ENCODE peak calls at places on chromosomes 4 and X, in seven cellular contexts. H, L, P, I, U, E and V are unnamed samples.

GRCh38 chr4:73831569-73831968 is 4.9 kb upstream of the CXCL6 start:
- DNase-seq in U (no peak), H (no peak), I (no peak), P (no peak), L (no peak), E (no peak), V (peak)

GRCh38 chr4:4677825-4678522 is 136.1 kb upstream of the STX18 start:
- DNase-seq in P (no peak), L (peak), E (no peak), H (no peak), U (no peak), I (no peak), V (no peak)

GRCh38 chr4:121785479-121785878 is 15.6 kb upstream of the EXOSC9 start:
- DNase-seq in H (no peak), I (no peak), P (no peak), L (no peak), U (no peak), E (no peak), V (no peak)

GRCh38 chr4:6332042-6332668 is 62.5 kb downstream of the WFS1 start:
- DNase-seq in L (peak), E (no peak), P (no peak), U (peak), H (peak), I (no peak), V (no peak)

GRCh38 chrX:334331-334891 is 15.8 kb upstream of the GTPBP6 start:
- DNase-seq in I (no peak), P (no peak), E (peak), H (no peak), L (no peak), U (no peak), V (no peak)

GRCh38 chrX:119999087-119999634 is 55.6 kb upstream of the NKAP start:
- DNase-seq in H (no peak), E (no peak), I (no peak), U (no peak), P (no peak), L (no peak), V (no peak)

GRCh38 chrX:56231706-56232105 is 450 bp upstream of the KLF8 start:
- DNase-seq in I (no peak), U (no peak), E (no peak), H (no peak), P (no peak), L (no peak), V (no peak)

GRCh38 chr4:108114503-108114902 is 54.2 kb downstream of the LEF1 start:
- DNase-seq in P (no peak), I (no peak), E (no peak), L (no peak), U (no peak), H (no peak), V (no peak)

GRCh38 chr4:96016615-96017299 is 176.9 kb downstream of the PDHA2 start:
- DNase-seq in H (no peak), U (no peak), I (no peak), P (no peak), L (no peak), E (peak), V (peak)

GRCh38 chr4:182862166-182862875 is 54.9 kb downstream of the DCTD start:
- DNase-seq in L (no peak), U (no peak), I (peak), P (no peak), E (no peak), H (no peak), V (no peak)

GRCh38 chrX:123489011-123489410 is 243.8 kb downstream of the THOC2 start:
- DNase-seq in U (no peak), H (no peak), P (no peak), I (no peak), E (no peak), L (no peak), V (no peak)

GRCh38 chr4:168630445-168631187 is 133.8 kb downstream of the PALLD start:
- DNase-seq in P (no peak), I (no peak), E (no peak), U (no peak), L (peak), H (no peak), V (no peak)

GRCh38 chrX:40581333-40581910 is 652 bp downstream of the ATP6AP2 start:
- DNase-seq in H (peak), E (no peak), U (no peak), L (peak), P (no peak), I (no peak), V (no peak)

GRCh38 chr4:102308032-102308799 is 37.1 kb downstream of the SLC39A8 start:
- DNase-seq in L (no peak), E (no peak), P (no peak), U (no peak), I (no peak), H (no peak), V (no peak)

GRCh38 chrX:866441-866990 is 235.9 kb downstream of the SHOX start:
- DNase-seq in P (no peak), L (no peak), E (no peak), I (no peak), H (no peak), U (no peak), V (no peak)

GRCh38 chr4:151371045-151371605 is 37.9 kb upstream of the FHIP1A start:
- DNase-seq in L (no peak), H (no peak), P (no peak), E (no peak), I (no peak), U (no peak), V (no peak)

GRCh38 chrX:116436358-116436816 is at the start of gene SLC6A14:
- DNase-seq in U (no peak), P (no peak), E (no peak), I (peak), H (no peak), L (no peak), V (no peak)

GRCh38 chr4:174749091-174749490 is 80.0 kb downstream of the GLRA3 start:
- DNase-seq in H (no peak), E (no peak), L (no peak), P (no peak), U (no peak), I (no peak), V (peak)

GRCh38 chr4:187270154-187270553 is 546.5 kb upstream of the FAT1 start:
- DNase-seq in L (no peak), H (no peak), E (no peak), U (no peak), I (no peak), P (no peak), V (no peak)

GRCh38 chr4:26861434-26862186 is 969 bp downstream of the STIM2 start:
- DNase-seq in E (peak), P (peak), L (peak), H (peak), I (peak), U (peak), V (no peak)

GRCh38 chrX:63932006-63932405 is 147.0 kb upstream of the ARHGEF9 start:
- DNase-seq in L (no peak), U (no peak), P (no peak), I (no peak), H (no peak), E (no peak), V (no peak)

GRCh38 chrX:148389629-148390028 is 110.8 kb upstream of the AFF2 start:
- DNase-seq in L (no peak), I (no peak), P (no peak), E (no peak), U (no peak), H (no peak), V (no peak)

GRCh38 chr4:3637326-3638016 is 105.2 kb upstream of the LRPAP1 start:
- DNase-seq in H (no peak), E (no peak), L (no peak), P (no peak), I (no peak), U (no peak), V (no peak)

GRCh38 chr4:105708376-105709080 is at the start of the genes GSTCD and INTS12:
- DNase-seq in H (peak), I (peak), P (peak), U (peak), E (peak), L (peak), V (peak)

GRCh38 chrX:19649227-19650009 is 134.1 kb upstream of the MAP3K15 start:
- DNase-seq in H (no peak), U (no peak), L (no peak), E (no peak), P (no peak), I (no peak), V (no peak)

GRCh38 chrX:15918003-15918402 is 63.4 kb upstream of the AP1S2 start:
- DNase-seq in H (no peak), L (no peak), P (no peak), E (no peak), I (no peak), U (no peak), V (no peak)

GRCh38 chr4:87093443-87094123 is 126.8 kb downstream of the KLHL8 start:
- DNase-seq in L (peak), P (peak), U (no peak), H (peak), E (no peak), I (peak), V (no peak)

GRCh38 chr4:27316176-27316575 is 455.5 kb downstream of the STIM2 start:
- DNase-seq in L (no peak), E (no peak), U (no peak), I (no peak), P (no peak), H (no peak), V (no peak)

GRCh38 chr4:40149960-40150385 is 46.9 kb upstream of the RHOH start:
- DNase-seq in U (peak), L (peak), P (peak), E (peak), I (peak), H (peak), V (peak)